ENCODE peak calls at places on chromosome 16, in six cellular contexts. F is cardiac muscle cell; Z is bronchial epithelial cell; R is AG04449; D is effector memory CD4-positive, alpha-beta T cell; M is mesendoderm. T is an unnamed sample.

GRCh38 chr16:35565626-35566025 is 2106.2 kb downstream of the TP53TG3F start:
- DNase-seq in D (no peak), F (no peak), R (no peak), M (no peak), Z (peak), T (no peak)

GRCh38 chr16:4612977-4613635 is 1.6 kb downstream of the UBALD1 start:
- DNase-seq in M (peak), D (no peak), Z (peak), R (no peak), F (no peak), T (no peak)

GRCh38 chr16:68468849-68469248 is 20.5 kb upstream of the SMPD3 start:
- DNase-seq in R (no peak), Z (no peak), F (no peak), D (no peak), M (no peak), T (no peak)

GRCh38 chr16:46713634-46714033 is 24.2 kb downstream of the ORC6 start:
- DNase-seq in M (no peak), Z (no peak), F (peak), R (no peak), D (no peak), T (no peak)

GRCh38 chr16:30063893-30064745 is 1.4 kb upstream of the ALDOA start:
- DNase-seq in M (peak), Z (peak), R (no peak), F (peak), D (peak), T (peak)

GRCh38 chr16:13012591-13012990 is 111.2 kb downstream of the SHISA9 start:
- DNase-seq in M (peak), D (no peak), R (no peak), F (peak), Z (no peak), T (no peak)

GRCh38 chr16:85616608-85617311 is 3.6 kb downstream of the GSE1 start:
- DNase-seq in D (no peak), R (no peak), Z (no peak), F (no peak), M (no peak), T (peak)

GRCh38 chr16:75477680-75478473 is 13.4 kb upstream of the TMEM170A start:
- DNase-seq in R (no peak), F (no peak), D (no peak), Z (peak), M (no peak), T (no peak)

GRCh38 chr16:8730335-8730915 is 56.0 kb downstream of the ABAT start:
- DNase-seq in D (no peak), M (no peak), F (no peak), R (no peak), Z (peak), T (no peak)

GRCh38 chr16:69513180-69513966 is 52.4 kb upstream of the NFAT5 start:
- DNase-seq in D (no peak), R (peak), M (peak), F (no peak), Z (peak), T (no peak)

DNA sequence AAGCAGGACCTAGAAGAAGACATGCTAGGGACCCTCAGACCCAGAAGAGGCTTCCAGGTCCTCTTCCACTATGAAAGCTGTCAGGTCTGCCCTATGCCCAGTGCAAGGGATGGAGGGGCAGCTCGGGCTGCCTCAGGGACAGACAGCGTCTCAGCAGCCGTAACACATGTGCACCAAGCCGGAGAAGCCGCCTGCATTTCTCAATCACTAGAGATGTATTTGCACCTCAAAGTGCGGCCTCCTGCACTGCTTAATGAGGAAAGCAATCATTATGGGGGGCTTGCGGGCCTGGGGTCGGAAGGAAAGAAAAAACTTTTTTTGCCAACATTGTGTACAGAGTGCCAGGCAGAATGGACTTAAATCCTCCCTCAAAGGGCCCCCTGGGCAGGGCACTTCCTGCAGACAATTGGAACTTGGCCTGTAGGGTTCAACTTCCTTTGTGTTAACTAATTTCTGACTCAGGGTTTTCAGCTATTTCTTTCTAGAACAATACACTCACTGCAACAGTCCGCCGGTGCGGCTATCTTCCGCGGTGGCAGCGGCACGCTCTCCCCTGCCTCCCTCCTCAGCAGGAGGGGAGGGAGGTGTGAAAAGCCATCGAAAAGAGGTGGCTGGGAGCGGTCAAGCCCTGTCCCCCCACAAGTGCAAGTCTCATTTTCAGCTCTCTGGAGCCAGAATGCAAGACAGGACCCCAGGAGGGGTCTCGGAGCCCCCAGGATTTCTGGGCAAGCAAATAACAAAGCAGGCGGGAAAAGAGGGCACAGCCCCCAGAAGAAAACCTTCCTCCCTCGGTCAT is 101.2 kb downstream of the ZNF423 start:
- DNase-seq in Z (peak), R (no peak), D (no peak), M (peak), F (peak), T (no peak)
- H3K4me3 ChIP-seq in Z (no peak), R (peak), D (no peak), M (no peak), F (peak), T (no peak)

GRCh38 chr16:55656695-55657092 is 906 bp downstream of the SLC6A2 start:
- DNase-seq in Z (no peak), R (no peak), M (peak), F (no peak), D (no peak), T (no peak)

GRCh38 chr16:55655709-55656694 is at the start of gene SLC6A2:
- DNase-seq in F (peak), Z (no peak), R (no peak), M (peak), D (no peak), T (no peak)

GRCh38 chr16:55653106-55653505 is 2.7 kb upstream of the SLC6A2 start:
- DNase-seq in M (no peak), D (no peak), Z (no peak), R (no peak), F (no peak), T (no peak)

GRCh38 chr16:55657616-55658015 is 1.8 kb downstream of the SLC6A2 start:
- DNase-seq in Z (no peak), M (no peak), F (no peak), R (no peak), D (no peak), T (no peak)

GRCh38 chr16:55655381-55655708 is 443 bp upstream of the SLC6A2 start:
- DNase-seq in F (no peak), R (no peak), Z (no peak), D (no peak), M (no peak), T (no peak)
- H3K4me3 ChIP-seq in F (no peak), R (no peak), Z (peak), D (no peak), M (no peak), T (no peak)

GRCh38 chr16:20897897-20898296 is 2.3 kb downstream of the DCUN1D3 start:
- DNase-seq in D (no peak), M (peak), Z (no peak), F (no peak), R (no peak), T (no peak)

GRCh38 chr16:20898938-20899502 is 1.1 kb downstream of the DCUN1D3 start:
- DNase-seq in Z (peak), D (no peak), M (peak), F (no peak), R (peak), T (no peak)

GRCh38 chr16:20899503-20900298 is 457 bp downstream of the DCUN1D3 start:
- DNase-seq in Z (no peak), F (peak), D (no peak), R (no peak), M (peak), T (no peak)

GRCh38 chr16:20894388-20894787 is 5.8 kb downstream of the DCUN1D3 start:
- DNase-seq in R (no peak), D (no peak), M (no peak), F (no peak), Z (no peak), T (no peak)

GRCh38 chr16:20897253-20897896 is 2.8 kb downstream of the DCUN1D3 start:
- DNase-seq in Z (peak), M (no peak), R (no peak), D (no peak), F (no peak), T (no peak)
- H3K4me3 ChIP-seq in Z (no peak), M (no peak), R (no peak), D (no peak), F (no peak), T (no peak)

DNA sequence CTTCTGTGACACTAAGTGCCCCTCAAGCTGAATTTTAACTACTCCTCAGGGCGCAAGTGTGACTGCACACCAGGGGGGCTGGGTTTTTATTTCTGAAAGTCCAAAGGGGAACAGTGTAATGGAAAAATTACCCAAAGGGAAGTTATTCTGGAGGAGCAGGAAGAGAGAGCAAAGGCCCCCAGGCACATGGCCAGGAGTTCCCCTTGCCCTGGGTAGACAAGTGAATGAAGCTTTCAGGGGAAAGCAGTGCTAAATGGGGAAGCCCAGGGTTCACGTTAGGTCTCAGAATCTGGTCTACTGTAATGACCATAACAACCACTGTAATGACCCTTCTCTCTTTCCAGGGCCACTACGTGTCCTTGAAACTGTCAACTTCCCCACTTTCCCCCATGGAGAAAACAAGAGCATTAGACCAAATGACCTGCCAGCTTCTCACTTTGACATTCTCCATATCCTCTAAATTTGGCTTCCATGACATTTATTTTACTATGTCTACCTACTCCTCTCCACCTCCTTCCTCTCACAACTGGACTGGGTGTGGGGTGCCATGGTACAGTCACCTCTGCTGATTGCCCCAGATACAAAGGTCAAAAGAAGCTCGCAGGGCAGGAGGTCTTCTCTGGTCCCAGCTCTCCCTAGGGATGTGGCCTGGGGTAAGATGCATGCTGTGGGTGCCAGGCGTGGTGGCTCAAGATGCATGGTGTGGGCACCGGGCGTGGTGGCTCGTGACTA is 34.1 kb upstream of the MMP2 start:
- DNase-seq in R (no peak), F (peak), M (no peak), D (no peak), Z (no peak), T (no peak)
- H3K4me3 ChIP-seq in R (no peak), F (no peak), M (no peak), D (no peak), Z (no peak), T (no peak)

DNA sequence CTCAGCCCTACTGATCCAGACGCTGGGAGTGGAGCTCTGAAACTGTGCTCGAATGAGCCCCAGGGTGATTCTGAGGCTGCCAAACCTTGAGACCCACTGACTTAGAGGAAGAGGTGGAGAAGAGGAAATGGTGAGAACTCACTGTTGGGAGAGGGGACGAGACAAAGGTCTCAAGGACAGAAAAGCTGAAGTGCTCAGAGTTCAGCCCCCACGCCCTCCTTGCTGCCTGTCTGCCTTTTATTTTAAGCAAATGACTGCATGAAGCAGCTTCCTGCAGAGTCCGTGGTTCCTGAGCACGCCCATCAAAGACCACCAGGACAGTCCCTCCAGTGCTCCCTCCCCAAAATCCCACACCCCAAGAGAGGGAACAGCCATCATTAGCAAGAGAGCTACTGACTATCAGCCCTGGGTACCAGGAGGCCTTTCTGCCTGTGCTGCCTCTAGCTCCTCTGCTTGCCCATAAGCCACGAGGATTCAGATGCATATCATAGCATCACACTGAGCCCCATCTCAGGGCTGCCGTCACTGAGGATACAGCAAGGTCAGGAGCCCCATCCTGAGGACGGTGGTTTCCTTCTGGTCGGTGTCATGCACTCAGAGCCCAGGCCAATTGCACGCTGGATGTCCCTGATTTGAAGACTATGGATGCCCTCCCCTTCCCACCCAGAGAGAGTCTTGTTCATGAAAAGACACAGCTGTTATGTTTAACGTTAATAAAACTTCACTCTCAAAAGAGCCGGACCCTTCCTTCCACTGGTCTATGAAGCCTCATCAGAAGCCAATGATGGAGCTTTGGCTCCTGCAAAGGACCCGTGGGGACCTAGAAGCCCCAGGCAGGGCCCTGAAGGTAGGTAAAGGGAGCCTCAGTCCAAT is 20.1 kb downstream of the COTL1 start:
- DNase-seq in Z (no peak), D (no peak), F (no peak), M (no peak), R (no peak), T (peak)
- H3K4me3 ChIP-seq in Z (no peak), D (peak), F (no peak), M (no peak), R (no peak), T (peak)

DNA sequence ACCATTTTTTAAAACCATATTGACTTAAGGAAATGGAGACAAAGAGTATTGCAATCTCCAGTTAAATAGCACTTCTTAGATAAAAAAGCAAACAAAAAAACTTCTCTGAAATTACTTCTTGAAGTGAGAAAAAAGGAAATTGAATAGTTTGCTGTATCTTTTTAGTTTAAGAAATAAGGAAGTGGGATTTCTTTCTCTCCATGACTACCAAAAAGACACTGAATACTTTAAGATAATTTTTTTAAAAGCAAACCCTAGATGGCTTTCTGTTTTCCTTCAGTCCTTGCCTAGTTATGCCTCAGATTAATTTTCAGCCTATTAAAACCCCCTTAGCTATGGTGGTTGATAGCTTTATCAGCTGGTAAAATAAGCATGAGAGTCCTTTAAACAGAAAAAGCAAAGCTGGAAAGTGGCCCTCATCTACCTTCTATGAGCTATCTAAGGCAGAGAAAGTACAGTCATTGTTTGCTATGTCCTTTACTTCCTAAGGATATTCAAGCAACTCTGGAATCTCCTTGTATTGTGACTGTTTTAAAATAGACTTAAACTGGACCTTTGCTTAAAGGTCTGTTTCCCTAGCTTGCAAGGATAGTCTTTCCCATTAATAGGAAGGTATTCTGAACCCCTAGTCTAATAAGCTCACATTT is 28.6 kb downstream of the TPPP3 start:
- DNase-seq in D (no peak), R (no peak), M (no peak), Z (peak), F (no peak), T (no peak)
- H3K4me3 ChIP-seq in D (no peak), R (no peak), M (no peak), Z (no peak), F (no peak), T (no peak)

DNA sequence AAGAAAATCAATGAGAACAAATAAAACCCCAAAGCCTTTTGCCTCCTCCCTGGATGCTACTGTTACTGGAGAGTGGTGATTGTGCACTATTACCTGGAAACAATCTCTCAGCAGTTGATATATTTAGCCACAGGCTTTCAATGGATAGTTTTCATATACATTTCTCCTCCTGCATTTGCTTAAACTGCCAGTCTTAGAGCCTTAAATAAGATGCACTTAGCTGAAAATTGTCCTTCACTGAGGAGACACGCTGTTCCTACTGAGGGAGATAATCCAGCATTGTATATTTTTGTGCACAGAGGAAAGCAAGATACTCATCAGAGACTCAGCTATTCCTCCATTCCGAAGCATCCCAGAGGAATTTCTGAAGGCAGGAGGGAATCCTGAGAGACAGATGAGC is 520.2 kb upstream of the C16orf82 start:
- DNase-seq in Z (no peak), D (no peak), M (no peak), F (no peak), R (no peak), T (no peak)
- H3K4me3 ChIP-seq in Z (no peak), D (no peak), M (no peak), F (no peak), R (no peak), T (no peak)